ENCODE peak calls at places on chromosomes 4 and X, in four cellular contexts. U, D, O and J are unnamed samples.

GRCh38 chr4:47814896-47815295 is 23.0 kb downstream of the CORIN start:
- DNase-seq in U (no peak), D (no peak), O (no peak), J (no peak)

GRCh38 chr4:7095611-7096155 is 27.8 kb upstream of the GRPEL1 start:
- DNase-seq in U (no peak), D (no peak), O (no peak), J (no peak)

GRCh38 chr4:18536420-18536819 is 514.9 kb upstream of the LCORL start:
- DNase-seq in U (no peak), D (no peak), O (no peak), J (no peak)

GRCh38 chrX:136794080-136794479 is 13.3 kb upstream of the ARHGEF6 start:
- DNase-seq in U (no peak), D (no peak), O (no peak), J (no peak)

GRCh38 chr4:103634236-103634635 is 85.5 kb downstream of the TACR3 start:
- DNase-seq in U (peak), D (no peak), O (no peak), J (no peak)

GRCh38 chrX:139423186-139423585 is 107.4 kb upstream of the F9 start:
- DNase-seq in U (no peak), D (no peak), O (no peak), J (no peak)

GRCh38 chr4:125639182-125639621 is 324.4 kb downstream of the FAT4 start:
- DNase-seq in U (no peak), D (no peak), O (no peak), J (peak)

GRCh38 chr4:123997116-123997515 is 600.5 kb downstream of the SPRY1 start:
- DNase-seq in U (no peak), D (no peak), O (no peak), J (no peak)

GRCh38 chr4:13917010-13917409 is 289.5 kb upstream of the BOD1L1 start:
- DNase-seq in U (no peak), D (no peak), O (no peak), J (peak)

GRCh38 chr4:149518471-149518870 is 297.2 kb downstream of the IQCM start:
- DNase-seq in U (no peak), D (no peak), O (no peak), J (no peak)

GRCh38 chr4:31107362-31107761 is 387.2 kb downstream of the PCDH7 start:
- DNase-seq in U (no peak), D (no peak), O (no peak), J (no peak)

GRCh38 chrX:72121381-72121780 is 10.3 kb downstream of the RTL5 start:
- DNase-seq in U (no peak), D (peak), O (peak), J (peak)

GRCh38 chr4:14916554-14917304 is 85.6 kb upstream of the CPEB2 start:
- DNase-seq in U (no peak), D (no peak), O (peak), J (peak)

GRCh38 chr4:74464291-74464690 is 19.4 kb downstream of the AREG start:
- DNase-seq in U (no peak), D (no peak), O (no peak), J (no peak)

GRCh38 chrX:8738588-8739189 is 6.8 kb upstream of the ANOS1 start:
- DNase-seq in U (peak), D (peak), O (peak), J (no peak)

GRCh38 chr4:17368408-17368807 is 143.5 kb downstream of the QDPR start:
- DNase-seq in U (no peak), D (no peak), O (no peak), J (no peak)

GRCh38 chr4:161101881-161102280 is 1061.9 kb downstream of the FSTL5 start:
- DNase-seq in U (no peak), D (no peak), O (no peak), J (no peak)

GRCh38 chr4:60611762-60612496 is 588.2 kb upstream of the ADGRL3 start:
- DNase-seq in U (no peak), D (no peak), O (no peak), J (no peak)

GRCh38 chr4:25500626-25501318 is 123.7 kb downstream of the ANAPC4 start:
- DNase-seq in U (peak), D (no peak), O (no peak), J (no peak)

GRCh38 chr4:34323549-34324325 is 1920.6 kb downstream of the ARAP2 start:
- DNase-seq in U (no peak), D (no peak), O (no peak), J (no peak)

GRCh38 chrX:123833387-123833786 is 26.5 kb upstream of the XIAP start:
- DNase-seq in U (peak), D (peak), O (peak), J (peak)

GRCh38 chr4:53928825-53929224 is 135.6 kb downstream of the CHIC2 start:
- DNase-seq in U (no peak), D (peak), O (peak), J (no peak)

GRCh38 chrX:101958139-101958538 is 26.3 kb upstream of the ZMAT1 start:
- DNase-seq in U (no peak), D (no peak), O (peak), J (no peak)

GRCh38 chr4:169957785-169958184 is 68.4 kb downstream of the MFAP3L start:
- DNase-seq in U (no peak), D (no peak), O (peak), J (no peak)

GRCh38 chr4:42627887-42628646 is 28.8 kb downstream of the ATP8A1 start:
- DNase-seq in U (no peak), D (no peak), O (no peak), J (no peak)

GRCh38 chr4:165364452-165365080 is 14.2 kb upstream of the CPE start:
- DNase-seq in U (no peak), D (no peak), O (peak), J (no peak)

GRCh38 chr4:172895699-172896098 is 272.9 kb upstream of the GALNT7 start:
- DNase-seq in U (no peak), D (no peak), O (no peak), J (peak)

GRCh38 chrX:48823029-48823428 is 3.3 kb upstream of the ERAS start:
- DNase-seq in U (no peak), D (no peak), O (no peak), J (no peak)

GRCh38 chrX:20347486-20347885 is 80.8 kb upstream of the RPS6KA3 start:
- DNase-seq in U (no peak), D (no peak), O (no peak), J (no peak)

GRCh38 chr4:8307126-8307525 is 37.6 kb downstream of the HTRA3 start:
- DNase-seq in U (no peak), D (no peak), O (no peak), J (no peak)

GRCh38 chrX:40079572-40079971 is 18.2 kb downstream of the BCOR start:
- DNase-seq in U (no peak), D (no peak), O (no peak), J (no peak)

GRCh38 chrX:1506916-1507315 is 30.1 kb downstream of the P2RY8 start:
- DNase-seq in U (no peak), D (no peak), O (no peak), J (no peak)

GRCh38 chrX:144732588-144732987 is 514.7 kb upstream of the SPANXN1 start:
- DNase-seq in U (no peak), D (no peak), O (peak), J (peak)

GRCh38 chr4:38678078-38678477 is 14.1 kb downstream of the KLF3 start:
- DNase-seq in U (no peak), D (no peak), O (no peak), J (no peak)

GRCh38 chrX:45710081-45710801 is 509.6 kb upstream of the DIPK2B start:
- DNase-seq in U (no peak), D (no peak), O (peak), J (peak)

GRCh38 chr4:182448281-182449151 is 205.3 kb downstream of the TENM3 start:
- DNase-seq in U (peak), D (no peak), O (peak), J (peak)

GRCh38 chr4:140113653-140114052 is 40.3 kb downstream of the MAML3 start:
- DNase-seq in U (no peak), D (no peak), O (no peak), J (no peak)

GRCh38 chr4:185182196-185182595 is 21.6 kb downstream of the CFAP97 start:
- DNase-seq in U (no peak), D (no peak), O (no peak), J (no peak)